ENCODE peak calls at places on chromosomes 11 and 22, in five cellular contexts. One of them, this sample, is unnamed.

GRCh38 chr11:8040921-8041285 is 40.1 kb upstream of the TUB start:
- DNase-seq in IMR-90: no peak
- DNase-seq in H1: peak; percentile 11
- DNase-seq in mesendoderm: no peak
- DNase-seq in neuronal stem cell: no peak
- DNase-seq in this sample: no peak

GRCh38 chr11:23353611-23354010 is 493.3 kb upstream of the CCDC179 start:
- DNase-seq in mesendoderm: no peak
- DNase-seq in IMR-90: peak; percentile 26
- DNase-seq in neuronal stem cell: no peak
- DNase-seq in H1: no peak
- DNase-seq in this sample: no peak

GRCh38 chr11:100692290-100692689 is 5.2 kb downstream of the ARHGAP42 start:
- DNase-seq in H1: no peak
- DNase-seq in neuronal stem cell: no peak
- DNase-seq in IMR-90: no peak
- DNase-seq in mesendoderm: no peak
- DNase-seq in this sample: no peak

GRCh38 chr11:122910775-122911174 is 28.2 kb downstream of the JHY start:
- DNase-seq in mesendoderm: peak; percentile 36
- DNase-seq in neuronal stem cell: no peak
- DNase-seq in H1: no peak
- DNase-seq in IMR-90: peak; percentile 38
- DNase-seq in this sample: peak; percentile 28

GRCh38 chr22:43922123-43922522 is 1.5 kb upstream of the PNPLA3 start:
- DNase-seq in neuronal stem cell: no peak
- DNase-seq in H1: peak; percentile 54
- DNase-seq in mesendoderm: peak; percentile 40
- DNase-seq in IMR-90: no peak
- DNase-seq in this sample: no peak

GRCh38 chr22:46829140-46829891 is 66.9 kb downstream of the TBC1D22A start:
- DNase-seq in H1: peak; percentile 16
- DNase-seq in neuronal stem cell: no peak
- DNase-seq in IMR-90: peak; percentile 94
- DNase-seq in mesendoderm: peak; percentile 54
- DNase-seq in this sample: peak; percentile 77

GRCh38 chr22:35191412-35191811 is 65.9 kb upstream of the HMGXB4 start:
- DNase-seq in neuronal stem cell: no peak
- DNase-seq in IMR-90: peak; percentile 3
- DNase-seq in mesendoderm: no peak
- DNase-seq in H1: no peak
- DNase-seq in this sample: peak; percentile 17

GRCh38 chr11:31059529-31059928 is 310.0 kb downstream of the DCDC1 start:
- DNase-seq in neuronal stem cell: no peak
- DNase-seq in IMR-90: no peak
- DNase-seq in H1: no peak
- DNase-seq in mesendoderm: no peak
- DNase-seq in this sample: no peak

GRCh38 chr11:61914471-61915171 is 2.7 kb downstream of the RAB3IL1 start:
- DNase-seq in H1: no peak
- DNase-seq in mesendoderm: no peak
- DNase-seq in IMR-90: no peak
- DNase-seq in neuronal stem cell: no peak
- DNase-seq in this sample: no peak

GRCh38 chr11:71459767-71460320 is 6.8 kb downstream of the NADSYN1 start:
- DNase-seq in H1: no peak
- DNase-seq in mesendoderm: no peak
- DNase-seq in IMR-90: no peak
- DNase-seq in neuronal stem cell: no peak
- DNase-seq in this sample: no peak

GRCh38 chr11:70159612-70160570 is 43.2 kb upstream of the FADD start:
- DNase-seq in IMR-90: peak; percentile 47
- DNase-seq in mesendoderm: no peak
- DNase-seq in neuronal stem cell: no peak
- DNase-seq in H1: no peak
- DNase-seq in this sample: no peak

GRCh38 chr22:49046546-49047305 is 780.9 kb downstream of the BRD1 start:
- DNase-seq in IMR-90: no peak
- DNase-seq in neuronal stem cell: peak; percentile 68
- DNase-seq in H1: peak; percentile 89
- DNase-seq in mesendoderm: peak; percentile 90
- DNase-seq in this sample: no peak

GRCh38 chr11:50267851-50268250 is 235.2 kb downstream of the OR4C45 start:
- DNase-seq in neuronal stem cell: no peak
- DNase-seq in IMR-90: no peak
- DNase-seq in mesendoderm: no peak
- DNase-seq in H1: no peak
- DNase-seq in this sample: no peak

GRCh38 chr11:90836031-90836430 is 613.2 kb upstream of the CHORDC1 start:
- DNase-seq in neuronal stem cell: no peak
- DNase-seq in IMR-90: no peak
- DNase-seq in H1: no peak
- DNase-seq in mesendoderm: no peak
- DNase-seq in this sample: no peak

GRCh38 chr22:46576556-46577351 is 39.3 kb upstream of the CELSR1 start:
- DNase-seq in mesendoderm: peak; percentile 45
- DNase-seq in neuronal stem cell: peak; percentile 55
- DNase-seq in H1: no peak
- DNase-seq in IMR-90: peak; percentile 35
- DNase-seq in this sample: peak; percentile 32

GRCh38 chr22:36471341-36471821 is 10.1 kb downstream of the TXN2 start:
- DNase-seq in neuronal stem cell: no peak
- DNase-seq in IMR-90: peak; percentile 60
- DNase-seq in H1: no peak
- DNase-seq in mesendoderm: no peak
- DNase-seq in this sample: peak; percentile 52

GRCh38 chr22:36469094-36469710 is 12.2 kb downstream of the TXN2 start:
- DNase-seq in H1: no peak
- DNase-seq in mesendoderm: no peak
- DNase-seq in IMR-90: no peak
- DNase-seq in neuronal stem cell: no peak
- DNase-seq in this sample: no peak

GRCh38 chr22:36470994-36471331 is 10.5 kb downstream of the TXN2 start:
- DNase-seq in H1: no peak
- DNase-seq in IMR-90: peak; percentile 73
- DNase-seq in neuronal stem cell: no peak
- DNase-seq in mesendoderm: no peak
- DNase-seq in this sample: peak; percentile 51

GRCh38 chr22:36472689-36473088 is 8.8 kb downstream of the TXN2 start:
- DNase-seq in mesendoderm: no peak
- DNase-seq in neuronal stem cell: no peak
- DNase-seq in H1: no peak
- DNase-seq in IMR-90: no peak
- DNase-seq in this sample: no peak

GRCh38 chr22:36470162-36470993 is 11.1 kb downstream of the TXN2 start:
- DNase-seq in IMR-90: peak; percentile 89
- DNase-seq in neuronal stem cell: peak; percentile 74
- DNase-seq in H1: peak; percentile 83
- DNase-seq in mesendoderm: peak; percentile 91
- DNase-seq in this sample: peak; percentile 90
- H2BK15ac ChIP-seq in IMR-90: peak overlapping the region; percentile 100
- H2BK15ac ChIP-seq in neuronal stem cell: no peak overlapping the region
- H2BK15ac ChIP-seq in H1: no peak overlapping the region
- H2BK15ac ChIP-seq in mesendoderm: no peak overlapping the region
- H2BK15ac ChIP-seq in this sample: no peak overlapping the region

DNA sequence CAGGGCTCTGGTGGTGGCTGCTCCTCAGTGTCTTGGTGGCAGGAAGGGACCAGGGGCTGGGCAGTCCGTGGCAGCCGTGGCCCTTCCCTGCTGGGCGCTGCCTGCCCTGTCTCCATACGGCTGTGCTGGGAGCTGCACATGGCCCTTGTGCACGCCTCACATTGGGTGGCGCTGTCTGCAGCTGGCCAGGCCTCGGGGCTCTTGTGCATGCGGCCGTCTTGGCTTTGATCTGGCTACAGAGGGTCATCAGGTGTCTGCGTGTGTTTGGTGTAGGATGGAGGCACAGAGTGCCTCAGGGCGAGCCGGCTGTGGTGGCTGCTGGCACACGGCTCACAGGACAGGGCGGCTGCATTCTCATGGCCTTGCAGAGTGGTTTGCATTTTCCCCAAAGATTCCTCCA is 34.8 kb downstream of the MUC6 start:
- DNase-seq in H1: no peak
- DNase-seq in IMR-90: no peak
- DNase-seq in neuronal stem cell: no peak
- DNase-seq in mesendoderm: no peak
- DNase-seq in this sample: no peak
- H3K36me3 ChIP-seq in H1: peaks cover 17% of the 10 kb centered on the region
- H3K36me3 ChIP-seq in IMR-90: peaks cover 52% of the 10 kb centered on the region
- H3K36me3 ChIP-seq in neuronal stem cell: peaks cover 83% of the 10 kb centered on the region
- H3K36me3 ChIP-seq in mesendoderm: peaks cover 7% of the 10 kb centered on the region
- H3K36me3 ChIP-seq in this sample: peaks cover 59% of the 10 kb centered on the region

GRCh38 chr22:29080061-29080975 is 7.5 kb downstream of the KREMEN1 start:
- DNase-seq in IMR-90: no peak
- DNase-seq in mesendoderm: no peak
- DNase-seq in H1: no peak
- DNase-seq in neuronal stem cell: no peak
- DNase-seq in this sample: peak; percentile 39

GRCh38 chr22:29078036-29078868 is 5.4 kb downstream of the KREMEN1 start:
- DNase-seq in neuronal stem cell: no peak
- DNase-seq in IMR-90: no peak
- DNase-seq in mesendoderm: no peak
- DNase-seq in H1: no peak
- DNase-seq in this sample: no peak

GRCh38 chr22:29081499-29082236 is 8.8 kb downstream of the KREMEN1 start:
- DNase-seq in H1: no peak
- DNase-seq in IMR-90: no peak
- DNase-seq in mesendoderm: no peak
- DNase-seq in neuronal stem cell: no peak
- DNase-seq in this sample: no peak

GRCh38 chr22:29079218-29079901 is 6.5 kb downstream of the KREMEN1 start:
- DNase-seq in H1: no peak
- DNase-seq in mesendoderm: no peak
- DNase-seq in neuronal stem cell: no peak
- DNase-seq in IMR-90: no peak
- DNase-seq in this sample: no peak

GRCh38 chr22:29078869-29079207 is 6.0 kb downstream of the KREMEN1 start:
- DNase-seq in mesendoderm: no peak
- DNase-seq in IMR-90: no peak
- DNase-seq in neuronal stem cell: no peak
- DNase-seq in H1: no peak
- DNase-seq in this sample: no peak
- H3K4me1 ChIP-seq in mesendoderm: no peaks in the 10 kb centered on the region
- H3K4me1 ChIP-seq in IMR-90: no peaks in the 10 kb centered on the region
- H3K4me1 ChIP-seq in neuronal stem cell: peaks cover 10% of the 10 kb centered on the region
- H3K4me1 ChIP-seq in H1: peaks cover 3% of the 10 kb centered on the region
- H3K4me1 ChIP-seq in this sample: peaks cover 3% of the 10 kb centered on the region

GRCh38 chr11:10898003-10898762 is 40.3 kb upstream of the ZBED5 start:
- DNase-seq in H1: no peak
- DNase-seq in IMR-90: no peak
- DNase-seq in mesendoderm: no peak
- DNase-seq in neuronal stem cell: no peak
- DNase-seq in this sample: peak; percentile 38
- H2BK15ac ChIP-seq in H1: no peak overlapping the region
- H2BK15ac ChIP-seq in IMR-90: peak overlapping the region; percentile 87
- H2BK15ac ChIP-seq in mesendoderm: no peak overlapping the region
- H2BK15ac ChIP-seq in neuronal stem cell: no peak overlapping the region
- H2BK15ac ChIP-seq in this sample: peak overlapping the region; percentile 90

GRCh38 chr11:86464509-86465221 is 90.0 kb downstream of the CCDC81 start:
- DNase-seq in IMR-90: no peak
- DNase-seq in mesendoderm: no peak
- DNase-seq in H1: no peak
- DNase-seq in neuronal stem cell: no peak
- DNase-seq in this sample: no peak

GRCh38 chr11:86463120-86463519 is 88.4 kb downstream of the CCDC81 start:
- DNase-seq in neuronal stem cell: no peak
- DNase-seq in mesendoderm: no peak
- DNase-seq in IMR-90: no peak
- DNase-seq in H1: no peak
- DNase-seq in this sample: no peak

GRCh38 chr11:86461892-86462291 is 87.2 kb downstream of the CCDC81 start:
- DNase-seq in mesendoderm: no peak
- DNase-seq in IMR-90: no peak
- DNase-seq in H1: no peak
- DNase-seq in neuronal stem cell: no peak
- DNase-seq in this sample: no peak

GRCh38 chr11:86460461-86461404 is 86.0 kb downstream of the CCDC81 start:
- DNase-seq in mesendoderm: peak; percentile 63
- DNase-seq in neuronal stem cell: no peak
- DNase-seq in H1: no peak
- DNase-seq in IMR-90: peak; percentile 71
- DNase-seq in this sample: peak; percentile 27

DNA sequence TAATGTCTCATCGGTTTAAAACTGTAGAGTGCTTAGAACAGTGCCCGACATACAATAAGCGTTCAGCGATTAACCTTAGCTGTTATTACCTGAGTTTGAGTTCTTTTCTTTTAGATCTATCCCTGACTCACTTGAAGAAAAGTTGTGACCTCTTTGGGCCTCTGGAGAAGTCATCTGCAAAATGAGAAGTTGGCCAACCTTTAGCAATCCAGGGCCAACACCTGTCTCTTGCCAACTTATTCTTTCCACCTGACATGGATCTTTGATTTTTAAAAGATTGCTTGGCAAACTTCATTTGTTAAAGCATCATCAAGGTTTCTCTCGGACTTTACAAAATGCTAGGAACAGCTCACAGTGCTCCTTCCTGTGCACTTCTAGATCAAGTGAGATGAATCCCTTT is 89.3 kb downstream of the CCDC81 start:
- DNase-seq in H1: no peak
- DNase-seq in mesendoderm: no peak
- DNase-seq in neuronal stem cell: no peak
- DNase-seq in IMR-90: no peak
- DNase-seq in this sample: no peak
- H3K36me3 ChIP-seq in H1: no peaks in the 10 kb centered on the region
- H3K36me3 ChIP-seq in mesendoderm: no peaks in the 10 kb centered on the region
- H3K36me3 ChIP-seq in neuronal stem cell: no peaks in the 10 kb centered on the region
- H3K36me3 ChIP-seq in IMR-90: no peaks in the 10 kb centered on the region
- H3K36me3 ChIP-seq in this sample: peaks cover 5% of the 10 kb centered on the region

DNA sequence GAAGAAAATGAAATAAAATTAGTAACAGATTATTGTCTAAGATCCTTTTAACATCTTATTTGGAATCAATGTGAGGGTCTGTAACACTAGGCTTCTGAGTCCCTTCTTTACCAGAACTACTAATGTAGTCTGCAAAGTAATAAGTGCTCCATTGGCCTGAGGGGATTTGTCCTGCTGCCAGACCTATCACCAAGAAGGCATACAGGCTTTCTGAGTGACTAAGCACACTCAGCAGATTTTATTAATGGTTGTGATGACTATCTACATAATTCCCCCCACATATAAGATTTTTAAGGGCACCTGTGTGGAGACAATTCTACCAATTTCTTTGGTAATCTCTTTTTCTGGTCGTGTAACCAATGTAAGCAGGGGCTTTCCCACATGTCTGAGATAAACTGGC is 365.0 kb upstream of the FAT3 start:
- DNase-seq in IMR-90: no peak
- DNase-seq in neuronal stem cell: no peak
- DNase-seq in mesendoderm: no peak
- DNase-seq in H1: no peak
- DNase-seq in this sample: no peak
- H3K4me1 ChIP-seq in IMR-90: no peaks in the 10 kb centered on the region
- H3K4me1 ChIP-seq in neuronal stem cell: no peaks in the 10 kb centered on the region
- H3K4me1 ChIP-seq in mesendoderm: no peaks in the 10 kb centered on the region
- H3K4me1 ChIP-seq in H1: no peaks in the 10 kb centered on the region
- H3K4me1 ChIP-seq in this sample: no peaks in the 10 kb centered on the region